ENCODE peak calls at places on chromosome 4, in ten cellular contexts. W is astrocyte; U is T-helper 9 cell; K is stimulated activated CD8-positive, alpha-beta memory T cell treated with anti-CD3 and anti-CD28 coated beads, Interleukin-15, amount 100 ng/mL, for 24 hours; R is GM03348; G is upper lobe of right lung; S is glutamatergic neuron; L is iPS-NIHi11; Z is SW 1271; T is stimulated activated CD4-positive, alpha-beta T cell treated with anti-CD3 and anti-CD28 coated beads, Interleukin-4, amount 100 ng/mL, for 24 hours. F is an unnamed sample.

GRCh38 chr4:174423257-174423944 is 98.9 kb downstream of the HPGD start:
- DNase-seq in W (peak), U (no peak), K (no peak), R (peak), G (no peak), S (no peak), L (no peak), Z (peak), T (peak), F (peak)

GRCh38 chr4:118953276-118953675 is 64.6 kb downstream of the SYNPO2 start:
- DNase-seq in W (peak), U (no peak), K (no peak), R (no peak), G (no peak), S (no peak), L (no peak), Z (no peak), T (no peak), F (no peak)

GRCh38 chr4:77865259-77865658 is 2.6 kb downstream of the MRPL1 start:
- DNase-seq in W (no peak), U (no peak), K (no peak), R (no peak), G (no peak), S (no peak), L (no peak), Z (no peak), T (no peak), F (no peak)

GRCh38 chr4:162497564-162498167 is 333.9 kb upstream of the FSTL5 start:
- DNase-seq in W (peak), U (no peak), K (no peak), R (peak), G (no peak), S (no peak), L (peak), Z (peak), T (peak), F (no peak)

GRCh38 chr4:73731968-73732610 is 8.3 kb upstream of the CXCL8 start:
- DNase-seq in W (no peak), U (no peak), K (no peak), R (no peak), G (no peak), S (no peak), L (no peak), Z (no peak), T (no peak), F (no peak)

GRCh38 chr4:53921856-53922255 is 142.5 kb downstream of the CHIC2 start:
- DNase-seq in W (no peak), U (no peak), K (no peak), R (no peak), G (no peak), S (no peak), L (no peak), Z (no peak), T (no peak), F (no peak)

GRCh38 chr4:180610317-180610716 is 1632.9 kb upstream of the TENM3 start:
- DNase-seq in W (peak), U (no peak), K (no peak), R (no peak), G (no peak), S (no peak), L (no peak), Z (peak), T (no peak), F (no peak)

GRCh38 chr4:177080388-177080787 is 229.3 kb upstream of the NEIL3 start:
- DNase-seq in W (no peak), U (no peak), K (no peak), R (no peak), G (no peak), S (no peak), L (no peak), Z (no peak), T (no peak), F (no peak)

GRCh38 chr4:180398564-180398963 is 1844.6 kb upstream of the TENM3 start:
- DNase-seq in W (no peak), U (no peak), K (no peak), R (no peak), G (no peak), S (no peak), L (no peak), Z (no peak), T (no peak), F (no peak)

GRCh38 chr4:140222175-140222574 is 68.2 kb upstream of the MAML3 start:
- DNase-seq in W (peak), U (no peak), K (no peak), R (no peak), G (no peak), S (no peak), L (no peak), Z (peak), T (no peak), F (no peak)

GRCh38 chr4:72383439-72383838 is 185.6 kb downstream of the ADAMTS3 start:
- DNase-seq in W (no peak), U (no peak), K (no peak), R (no peak), G (no peak), S (no peak), L (no peak), Z (no peak), T (no peak), F (no peak)

GRCh38 chr4:2413821-2414610 is 4.4 kb downstream of the ZFYVE28 start:
- DNase-seq in W (no peak), U (peak), K (no peak), R (no peak), G (peak), S (no peak), L (no peak), Z (peak), T (peak), F (no peak)